ENCODE peak calls at places on chromosomes 4 and X, in seven cellular contexts. One of them, this sample, is unnamed.
A peak's percentile ranks its signal among the peaks of the same experiment; 100 is the strongest.

GRCh38 chr4:71266090-71266794 is 72.6 kb upstream of the SLC4A4 start:
- DNase-seq in NCI-H1436: no peak
- DNase-seq in activated CD4-positive, alpha-beta T cell treated with anti-CD3 and anti-CD28 coated beads for 24 hours: no peak
- DNase-seq in AG09319: no peak
- DNase-seq in HEK293T: no peak
- DNase-seq in EL: peak; percentile 87
- DNase-seq in left kidney: no peak
- DNase-seq in this sample: peak; percentile 40

GRCh38 chrX:10395179-10395578 is 225.2 kb downstream of the MID1 start:
- DNase-seq in activated CD4-positive, alpha-beta T cell treated with anti-CD3 and anti-CD28 coated beads for 24 hours: no peak
- DNase-seq in left kidney: no peak
- DNase-seq in NCI-H1436: no peak
- DNase-seq in AG09319: no peak
- DNase-seq in EL: peak; percentile 11
- DNase-seq in HEK293T: no peak
- DNase-seq in this sample: no peak

GRCh38 chr4:8819421-8820177 is 52.0 kb downstream of the HMX1 start:
- DNase-seq in left kidney: no peak
- DNase-seq in activated CD4-positive, alpha-beta T cell treated with anti-CD3 and anti-CD28 coated beads for 24 hours: no peak
- DNase-seq in HEK293T: no peak
- DNase-seq in AG09319: no peak
- DNase-seq in NCI-H1436: no peak
- DNase-seq in EL: no peak
- DNase-seq in this sample: peak; percentile 13

GRCh38 chr4:78928835-78929234 is 10.4 kb downstream of the PAQR3 start:
- DNase-seq in HEK293T: no peak
- DNase-seq in EL: no peak
- DNase-seq in NCI-H1436: no peak
- DNase-seq in activated CD4-positive, alpha-beta T cell treated with anti-CD3 and anti-CD28 coated beads for 24 hours: no peak
- DNase-seq in AG09319: no peak
- DNase-seq in left kidney: no peak
- DNase-seq in this sample: no peak

GRCh38 chrX:48864210-48864609 is 28.8 kb upstream of the PCSK1N start:
- DNase-seq in EL: peak; percentile 48
- DNase-seq in HEK293T: no peak
- DNase-seq in activated CD4-positive, alpha-beta T cell treated with anti-CD3 and anti-CD28 coated beads for 24 hours: no peak
- DNase-seq in NCI-H1436: no peak
- DNase-seq in left kidney: no peak
- DNase-seq in AG09319: no peak
- DNase-seq in this sample: no peak

GRCh38 chr4:37847311-37847710 is 20.8 kb downstream of the PGM2 start:
- DNase-seq in HEK293T: no peak
- DNase-seq in NCI-H1436: no peak
- DNase-seq in AG09319: no peak
- DNase-seq in left kidney: no peak
- DNase-seq in EL: no peak
- DNase-seq in activated CD4-positive, alpha-beta T cell treated with anti-CD3 and anti-CD28 coated beads for 24 hours: no peak
- DNase-seq in this sample: no peak

GRCh38 chrX:65581661-65582339 is 47.2 kb upstream of the LAS1L start:
- DNase-seq in HEK293T: peak; percentile 72
- DNase-seq in EL: peak; percentile 60
- DNase-seq in AG09319: no peak
- DNase-seq in activated CD4-positive, alpha-beta T cell treated with anti-CD3 and anti-CD28 coated beads for 24 hours: peak; percentile 19
- DNase-seq in left kidney: peak; percentile 79
- DNase-seq in NCI-H1436: peak; percentile 46
- DNase-seq in this sample: peak; percentile 37

GRCh38 chr4:113998531-113998930 is 19.1 kb upstream of the ARSJ start:
- DNase-seq in left kidney: no peak
- DNase-seq in HEK293T: no peak
- DNase-seq in NCI-H1436: no peak
- DNase-seq in EL: no peak
- DNase-seq in activated CD4-positive, alpha-beta T cell treated with anti-CD3 and anti-CD28 coated beads for 24 hours: no peak
- DNase-seq in AG09319: no peak
- DNase-seq in this sample: no peak

GRCh38 chr4:17476811-17477210 is 35.1 kb downstream of the QDPR start:
- DNase-seq in activated CD4-positive, alpha-beta T cell treated with anti-CD3 and anti-CD28 coated beads for 24 hours: no peak
- DNase-seq in left kidney: no peak
- DNase-seq in AG09319: no peak
- DNase-seq in HEK293T: no peak
- DNase-seq in NCI-H1436: no peak
- DNase-seq in EL: no peak
- DNase-seq in this sample: no peak

GRCh38 chr4:36494016-36494415 is 212.6 kb downstream of the DTHD1 start:
- DNase-seq in left kidney: no peak
- DNase-seq in EL: no peak
- DNase-seq in activated CD4-positive, alpha-beta T cell treated with anti-CD3 and anti-CD28 coated beads for 24 hours: no peak
- DNase-seq in HEK293T: no peak
- DNase-seq in AG09319: no peak
- DNase-seq in NCI-H1436: no peak
- DNase-seq in this sample: no peak

GRCh38 chrX:41110801-41111625 is 25.8 kb downstream of the USP9X start:
- DNase-seq in left kidney: peak; percentile 5
- DNase-seq in AG09319: no peak
- DNase-seq in NCI-H1436: no peak
- DNase-seq in HEK293T: no peak
- DNase-seq in activated CD4-positive, alpha-beta T cell treated with anti-CD3 and anti-CD28 coated beads for 24 hours: no peak
- DNase-seq in EL: peak; percentile 41
- DNase-seq in this sample: no peak

GRCh38 chrX:31508338-31508737 is 436.5 kb upstream of the FTHL17 start:
- DNase-seq in NCI-H1436: no peak
- DNase-seq in EL: peak; percentile 30
- DNase-seq in left kidney: peak; percentile 34
- DNase-seq in HEK293T: no peak
- DNase-seq in AG09319: no peak
- DNase-seq in activated CD4-positive, alpha-beta T cell treated with anti-CD3 and anti-CD28 coated beads for 24 hours: no peak
- DNase-seq in this sample: no peak

GRCh38 chr4:102281171-102281842 is 64.0 kb downstream of the SLC39A8 start:
- DNase-seq in activated CD4-positive, alpha-beta T cell treated with anti-CD3 and anti-CD28 coated beads for 24 hours: no peak
- DNase-seq in EL: no peak
- DNase-seq in HEK293T: no peak
- DNase-seq in AG09319: no peak
- DNase-seq in NCI-H1436: no peak
- DNase-seq in left kidney: no peak
- DNase-seq in this sample: no peak